ENCODE peak calls at places on chromosomes 11 and 22, in ten cellular contexts. Z is NCI-H1092 treated with DMSO at 0.1 percent for 48 hours, G is kidney, E is substantia nigra, L is HT-29, K is Karpas-422, F is activated gamma-delta T cell treated with Interleukin-2 at 50 U/mL for 16 hours, B is GM04504, O is mucosa of descending colon, Q is Calu3. P is an unnamed sample.
A peak's percentile ranks its signal among the peaks of the same experiment; 100 is the strongest.

GRCh38 chr11:116540019-116540418 is 232.8 kb downstream of the BUD13 start:
- DNase-seq in Q (no peak), Z (no peak), B (no peak), O (no peak), F (no peak), L (no peak), G (no peak), K (no peak), E (no peak), P (no peak)

GRCh38 chr11:64268687-64269379 is 15.6 kb downstream of the BAD start:
- DNase-seq in E (no peak), Z (no peak), O (peak; percentile 80), B (no peak), L (peak; percentile 76), Q (peak; percentile 56), K (peak; percentile 85), G (peak; percentile 92), F (peak; percentile 29), P (peak; percentile 25)

GRCh38 chr11:2178906-2179494 is 7.4 kb upstream of the TH start:
- DNase-seq in E (no peak), Z (no peak), K (no peak), B (no peak), L (peak; percentile 44), G (no peak), O (no peak), F (no peak), Q (peak; percentile 68), P (no peak)

GRCh38 chr11:117457835-117458234 is 130.2 kb downstream of the CEP164 start:
- DNase-seq in L (no peak), O (no peak), F (no peak), E (no peak), G (no peak), K (no peak), Q (no peak), B (no peak), Z (peak; percentile 90), P (no peak)

GRCh38 chr22:23305321-23305910 is 125.1 kb downstream of the BCR start:
- DNase-seq in K (no peak), Z (no peak), O (no peak), B (no peak), E (no peak), F (no peak), Q (no peak), L (no peak), G (peak; percentile 86), P (peak; percentile 10)

GRCh38 chr22:48929276-48929790 is 898.3 kb downstream of the BRD1 start:
- DNase-seq in Q (no peak), E (no peak), L (no peak), K (no peak), F (no peak), O (no peak), Z (no peak), B (no peak), G (no peak), P (no peak)

GRCh38 chr11:86160546-86161149 is 83.9 kb upstream of the EED start:
- DNase-seq in E (no peak), O (no peak), G (no peak), B (no peak), L (no peak), Z (no peak), K (peak; percentile 65), Q (peak; percentile 6), F (no peak), P (no peak)

GRCh38 chr22:31852691-31853370 is 91.5 kb upstream of the YWHAH start:
- DNase-seq in K (no peak), Z (no peak), E (no peak), B (no peak), G (no peak), F (no peak), L (no peak), Q (no peak), O (no peak), P (no peak)

GRCh38 chr22:39308614-39309363 is 10.6 kb downstream of the RPL3 start:
- DNase-seq in G (no peak), B (peak; percentile 92), K (no peak), Z (no peak), Q (peak; percentile 79), O (no peak), E (no peak), F (no peak), L (peak; percentile 63), P (no peak)